ENCODE peak calls at places on chromosomes 6 and 20, in six cellular contexts. P is adrenal gland, S is cardiac muscle cell, W is aorta, I is upper lobe of right lung, A is psoas muscle. M is an unnamed sample.

GRCh38 chr6:116767715-116768114 is 2.2 kb upstream of the FAM162B start:
- DNase-seq in P (no peak), S (no peak), W (no peak), I (no peak), A (no peak), M (no peak)

GRCh38 chr6:157461000-157461915 is 80.3 kb downstream of the ZDHHC14 start:
- DNase-seq in P (no peak), S (no peak), W (no peak), I (no peak), A (no peak), M (no peak)

GRCh38 chr20:59153355-59153681 is 10.3 kb upstream of the ZNF831 start:
- DNase-seq in P (peak; percentile 59), S (no peak), W (peak; percentile 69), I (peak; percentile 77), A (peak; percentile 91), M (no peak)

GRCh38 chr6:33508935-33509926 is 54.9 kb downstream of the ZBTB9 start:
- DNase-seq in P (no peak), S (no peak), W (no peak), I (no peak), A (no peak), M (no peak)

GRCh38 chr6:93423542-93423941 is 4.2 kb upstream of the EPHA7 start:
- DNase-seq in P (no peak), S (peak; percentile 80), W (no peak), I (no peak), A (no peak), M (no peak)

GRCh38 chr20:25273046-25273445 is 25.2 kb downstream of the PYGB start:
- DNase-seq in P (peak; percentile 10), S (no peak), W (peak; percentile 30), I (peak; percentile 32), A (peak; percentile 48), M (no peak)

GRCh38 chr6:6616670-6617069 is 28.1 kb downstream of the LY86 start:
- DNase-seq in P (no peak), S (no peak), W (no peak), I (no peak), A (no peak), M (no peak)

GRCh38 chr6:148776321-148776966 is 29.6 kb downstream of the UST start:
- DNase-seq in P (no peak), S (no peak), W (no peak), I (no peak), A (no peak), M (no peak)

GRCh38 chr20:18679020-18679419 is 91.2 kb downstream of the DTD1 start:
- DNase-seq in P (no peak), S (no peak), W (no peak), I (no peak), A (no peak), M (peak; percentile 2)

GRCh38 chr6:54053893-54054391 is 57.3 kb upstream of the MLIP start:
- DNase-seq in P (peak; percentile 73), S (peak; percentile 79), W (no peak), I (no peak), A (peak; percentile 57), M (no peak)

GRCh38 chr20:38900606-38901005 is 25.6 kb upstream of the FAM83D start:
- DNase-seq in P (no peak), S (no peak), W (no peak), I (no peak), A (no peak), M (no peak)
- H3K36me3 ChIP-seq in P (no peaks in the 10 kb centered on the region), S (no peaks in the 10 kb centered on the region), W (no peaks in the 10 kb centered on the region), I (no peaks in the 10 kb centered on the region), A (no peaks in the 10 kb centered on the region), M (peaks cover 87% of the 10 kb centered on the region)

GRCh38 chr6:128305976-128306375 is 214.4 kb downstream of the PTPRK start:
- DNase-seq in P (no peak), S (no peak), W (no peak), I (no peak), A (no peak), M (no peak)
- H3K27ac ChIP-seq in P (no peak overlapping the region), S (no peak overlapping the region), W (no peak overlapping the region), I (no peak overlapping the region), A (no peak overlapping the region), M (no peak overlapping the region)

GRCh38 chr6:85157266-85157665 is 292.6 kb upstream of the NT5E start:
- DNase-seq in P (no peak), S (no peak), W (no peak), I (no peak), A (no peak), M (no peak)
- H3K4me1 ChIP-seq in P (no peaks in the 10 kb centered on the region), S (no peaks in the 10 kb centered on the region), W (no peaks in the 10 kb centered on the region), I (no peaks in the 10 kb centered on the region), A (no peaks in the 10 kb centered on the region), M (no peaks in the 10 kb centered on the region)

DNA sequence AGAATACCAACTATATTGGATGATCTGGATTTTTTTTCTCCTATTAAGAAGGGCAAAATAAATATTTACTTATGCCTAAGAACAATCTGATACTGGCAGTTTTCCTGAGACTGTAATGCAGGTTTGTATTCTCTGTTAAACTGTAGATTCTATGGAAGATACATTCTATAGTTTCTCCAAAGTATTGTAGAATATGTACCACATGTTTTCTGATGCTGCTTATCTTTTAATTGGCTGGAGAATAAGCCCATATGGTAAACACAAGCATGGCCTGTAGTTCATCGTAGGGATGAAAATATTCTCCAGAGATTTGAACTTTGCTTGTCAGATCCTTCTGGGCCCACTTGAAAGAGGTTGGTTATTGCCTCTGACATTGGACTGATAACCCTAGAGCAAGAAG is 99.1 kb downstream of the CENPW start:
- DNase-seq in P (no peak), S (no peak), W (no peak), I (no peak), A (no peak), M (no peak)
- H3K36me3 ChIP-seq in P (no peaks in the 10 kb centered on the region), S (no peaks in the 10 kb centered on the region), W (no peaks in the 10 kb centered on the region), I (no peaks in the 10 kb centered on the region), A (no peaks in the 10 kb centered on the region), M (no peaks in the 10 kb centered on the region)

M was measured in CD4-positive, CD25-positive, alpha-beta regulatory T cell.